ENCODE peak calls at places on chromosomes 7 and 10, in four cellular contexts. C is A549, H is endothelial cell of umbilical vein, V is body of pancreas. U is an unnamed sample.

GRCh38 chr7:100865971-100866720 is 1.0 kb upstream of the TRIP6 start:
- DNase-seq in H (peak; percentile 67), V (peak; percentile 69), C (no peak), U (no peak)

GRCh38 chr7:133310232-133310852 is 57.5 kb downstream of the EXOC4 start:
- DNase-seq in C (no peak), H (peak; percentile 90), V (peak; percentile 77), U (no peak)

GRCh38 chr7:143401265-143401664 is 7.4 kb downstream of the EPHA1 start:
- DNase-seq in C (no peak), H (no peak), V (no peak), U (no peak)

GRCh38 chr7:87094322-87094721 is 34.9 kb upstream of the ELAPOR2 start:
- DNase-seq in H (no peak), C (no peak), V (no peak), U (no peak)

GRCh38 chr7:17989546-17989945 is 38.1 kb downstream of the PRPS1L1 start:
- DNase-seq in V (no peak), H (peak; percentile 51), C (no peak), U (no peak)

GRCh38 chr7:40598915-40599314 is 464.1 kb downstream of the SUGCT start:
- DNase-seq in C (no peak), H (no peak), V (no peak), U (no peak)

GRCh38 chr10:51124852-51125251 is 50.6 kb downstream of the PRKG1 start:
- DNase-seq in V (no peak), C (no peak), H (no peak), U (no peak)

GRCh38 chr7:30140456-30140855 is 5.7 kb downstream of the MTURN start:
- DNase-seq in C (no peak), H (no peak), V (no peak), U (peak; percentile 58)

GRCh38 chr10:72087392-72087968 is 871 bp downstream of the SPOCK2 start:
- DNase-seq in V (no peak), C (no peak), H (no peak), U (no peak)

GRCh38 chr7:86963599-86964230 is 95.7 kb downstream of the ELAPOR2 start:
- DNase-seq in H (no peak), C (no peak), V (no peak), U (no peak)

GRCh38 chr10:28778524-28778923 is 101.2 kb downstream of the BAMBI start:
- DNase-seq in V (no peak), H (no peak), C (no peak), U (no peak)

GRCh38 chr7:85135931-85136330 is 50.9 kb downstream of the SEMA3D start:
- DNase-seq in C (no peak), H (peak; percentile 66), V (no peak), U (no peak)

GRCh38 chr10:117441812-117442443 is 66.7 kb upstream of the PDZD8 start:
- DNase-seq in H (no peak), V (no peak), C (peak; percentile 21), U (peak; percentile 25)

GRCh38 chr10:71712572-71713134 is 6.9 kb downstream of the C10orf105 start:
- DNase-seq in C (no peak), H (no peak), V (no peak), U (no peak)

GRCh38 chr10:34996843-34997242 is 93.3 kb downstream of the CUL2 start:
- DNase-seq in C (no peak), V (no peak), H (no peak), U (no peak)

GRCh38 chr10:105149371-105149871 is 508.3 kb downstream of the SORCS3 start:
- DNase-seq in H (no peak), C (no peak), V (no peak), U (no peak)

GRCh38 chr7:3682028-3682712 is 381.1 kb downstream of the SDK1 start:
- DNase-seq in C (no peak), H (peak; percentile 4), V (no peak), U (no peak)

GRCh38 chr10:12638103-12638502 is 288.8 kb downstream of the CAMK1D start:
- DNase-seq in V (no peak), C (no peak), H (no peak), U (no peak)

GRCh38 chr10:73467210-73467609 is 28.6 kb downstream of the PPP3CB start:
- DNase-seq in C (no peak), V (no peak), H (no peak), U (no peak)

GRCh38 chr10:58334817-58335305 is at the start of gene UBE2D1:
- DNase-seq in V (peak; percentile 92), C (peak; percentile 77), H (peak; percentile 69), U (peak; percentile 72)

GRCh38 chr7:130393095-130393494 is 12.8 kb downstream of the CPA1 start:
- DNase-seq in V (no peak), H (no peak), C (no peak), U (no peak)

GRCh38 chr7:97174308-97174707 is 56.8 kb downstream of the SDHAF3 start:
- DNase-seq in C (no peak), H (peak; percentile 11), V (no peak), U (no peak)

GRCh38 chr7:2802082-2802481 is 42.0 kb downstream of the GNA12 start:
- DNase-seq in V (no peak), H (peak; percentile 51), C (no peak), U (no peak)

GRCh38 chr10:56449770-56450169 is 88.7 kb upstream of the ZWINT start:
- DNase-seq in C (no peak), H (no peak), V (no peak), U (no peak)

GRCh38 chr10:86878973-86879781 is 78.2 kb downstream of the MMRN2 start:
- DNase-seq in V (no peak), H (no peak), C (no peak), U (no peak)

GRCh38 chr7:141263983-141264382 is 190.1 kb downstream of the TMEM178B start:
- DNase-seq in C (no peak), V (no peak), H (no peak), U (no peak)

GRCh38 chr7:134996097-134996550 is 9.8 kb downstream of the AGBL3 start:
- DNase-seq in C (no peak), H (no peak), V (no peak), U (no peak)

GRCh38 chr7:7266257-7266656 is 83.9 kb downstream of the C1GALT1 start:
- DNase-seq in H (no peak), C (no peak), V (no peak), U (no peak)

GRCh38 chr10:67837519-67838314 is at the start of gene DNAJC12:
- DNase-seq in C (peak; percentile 56), H (peak; percentile 46), V (no peak), U (peak; percentile 26)

GRCh38 chr10:127945335-127945734 is 38.4 kb downstream of the PTPRE start:
- DNase-seq in H (peak; percentile 94), V (no peak), C (no peak), U (no peak)

GRCh38 chr7:30428586-30429530 is 49.7 kb downstream of the NOD1 start:
- DNase-seq in C (no peak), V (no peak), H (no peak), U (no peak)

GRCh38 chr7:2030475-2031456 is 202.0 kb downstream of the MAD1L1 start:
- DNase-seq in H (no peak), V (no peak), C (no peak), U (no peak)

GRCh38 chr7:63028376-63029206 is 970.1 kb upstream of the ZNF722 start:
- DNase-seq in C (no peak), H (no peak), V (no peak), U (no peak)

DNA sequence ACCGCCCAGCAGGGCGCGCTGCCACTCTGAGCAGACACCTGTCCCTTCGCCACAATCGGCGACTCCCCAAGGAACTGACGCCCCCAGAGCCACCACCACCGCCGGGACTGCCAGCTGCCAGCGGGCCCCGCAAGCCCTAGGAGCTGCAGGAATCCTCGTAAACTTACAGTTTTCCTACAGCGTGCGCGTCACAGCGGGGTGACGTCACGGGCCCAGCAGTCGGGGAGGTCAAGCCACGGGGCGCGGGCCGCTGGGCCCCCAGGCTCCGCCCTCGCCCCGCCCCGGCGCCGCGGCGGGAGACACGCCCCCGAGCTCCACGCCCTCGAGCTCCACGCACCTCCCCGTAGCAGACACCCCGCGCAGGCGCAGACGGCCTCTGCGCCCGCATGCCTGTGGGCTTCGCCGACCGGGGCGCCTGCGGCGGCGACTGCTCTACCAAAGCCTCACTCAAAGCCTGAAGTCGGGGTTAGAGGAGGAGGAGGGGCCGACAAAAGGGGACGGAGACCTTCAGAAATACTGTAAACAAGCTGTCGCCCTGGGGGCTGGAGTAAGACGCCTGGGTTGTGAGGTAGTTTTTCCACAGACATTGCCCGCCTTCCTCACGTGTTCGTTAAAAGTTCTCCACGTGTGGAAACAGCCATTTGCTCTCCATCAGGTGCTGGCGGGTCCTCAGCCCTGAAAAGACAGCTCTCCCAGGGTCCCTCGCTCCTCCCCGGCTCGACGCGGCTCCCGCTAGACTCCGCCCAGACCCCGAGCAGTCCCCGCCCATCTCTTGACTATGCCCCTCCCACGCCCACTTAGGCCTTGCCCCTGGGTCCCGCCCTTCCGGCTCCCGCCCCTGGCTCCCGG is at the start of gene ZNF438:
- DNase-seq in H (peak; percentile 97), C (peak; percentile 73), V (peak; percentile 97), U (peak; percentile 98)
- TF ChIP-seq POLR2A in H (peak; percentile 82), C (peak; percentile 62), V (peak; percentile 83), U (peak; percentile 87)

GRCh38 chr7:45098983-45099839 is 10.4 kb upstream of the NACAD start:
- DNase-seq in H (no peak), V (no peak), C (no peak), U (no peak)
- TF ChIP-seq POLR2A in H (no peak), V (no peak), C (no peak), U (no peak)

DNA sequence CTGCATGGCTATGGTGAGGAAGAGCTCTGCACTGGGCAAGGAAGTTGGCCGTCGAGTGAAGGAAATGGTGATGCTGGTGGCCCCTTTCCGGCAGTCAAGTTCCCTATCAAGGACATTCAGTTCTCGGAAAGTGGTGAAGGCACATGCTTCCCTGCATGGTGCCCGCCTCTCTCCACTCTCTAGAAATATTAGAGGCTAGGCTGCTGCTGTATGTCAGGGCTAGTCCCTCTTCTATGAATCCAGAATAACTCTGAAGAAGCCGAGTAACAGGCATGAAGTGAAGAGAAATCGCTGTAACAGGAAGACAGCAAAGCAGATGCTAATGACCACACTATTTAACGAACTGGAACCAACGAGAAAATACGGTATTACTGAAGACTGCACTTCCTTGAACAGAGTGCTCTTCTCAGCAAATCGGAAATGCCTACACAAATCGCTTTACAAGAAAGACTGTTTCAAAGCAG is 5.4 kb downstream of the IDI1 start:
- DNase-seq in C (no peak), H (peak; percentile 32), V (no peak), U (peak; percentile 42)
- TF ChIP-seq POLR2A in C (no peak), H (no peak), V (peak; percentile 33), U (no peak)

GRCh38 chr7:106781828-106782544 is 83.1 kb upstream of the PIK3CG start:
- DNase-seq in V (no peak), H (no peak), C (no peak), U (no peak)
- TF ChIP-seq POLR2A in V (no peak), H (no peak), C (no peak), U (no peak)

DNA sequence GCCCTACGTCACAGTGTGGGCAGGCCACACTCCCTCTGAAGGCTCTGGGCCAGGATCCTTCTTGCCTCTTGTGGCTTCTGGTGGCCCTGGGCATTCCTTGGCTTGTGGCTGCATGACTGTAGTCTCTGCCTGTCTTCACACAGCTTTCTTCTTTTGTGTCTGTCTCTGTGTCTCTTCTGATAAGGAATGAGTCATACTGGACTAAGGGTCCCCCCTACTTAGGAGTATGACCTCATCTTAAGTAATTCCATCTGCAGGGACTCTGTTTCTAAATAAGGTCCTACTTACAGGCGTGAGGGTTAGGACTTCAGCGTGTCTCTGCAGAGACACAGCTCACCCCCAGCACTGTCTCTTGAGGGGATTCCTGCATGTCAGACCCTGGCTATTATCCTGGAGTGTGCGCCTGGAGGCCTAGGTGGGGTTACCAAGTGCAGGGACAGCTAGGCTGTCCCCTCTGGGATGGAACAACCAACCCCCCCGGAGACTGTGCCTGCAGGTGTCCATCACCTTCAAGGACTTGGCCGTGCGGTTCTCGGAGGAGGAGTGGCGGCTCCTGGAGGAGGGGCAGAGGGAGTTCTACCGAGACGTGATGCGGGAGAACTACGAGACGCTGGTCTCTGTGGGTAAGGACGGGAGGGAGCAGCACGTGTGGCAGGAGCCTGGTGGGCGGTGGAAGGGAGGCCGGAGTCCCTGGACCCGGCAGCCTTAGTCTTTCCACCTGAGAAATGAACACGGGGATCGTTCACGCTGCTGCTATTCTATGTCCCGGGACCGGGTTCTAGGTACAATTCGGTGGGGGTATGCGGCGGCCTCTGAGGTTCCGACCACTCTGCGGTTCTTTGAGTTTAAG is 54.1 kb downstream of the ZNF467 start:
- DNase-seq in C (no peak), V (no peak), H (peak; percentile 12), U (peak; percentile 34)
- TF ChIP-seq POLR2A in C (no peak), V (no peak), H (no peak), U (no peak)